ENCODE peak calls at places on chromosomes 3 and 15, in nine cellular contexts. One of them, this sample, is unnamed.

GRCh38 chr3:21500834-21501233 is 250.2 kb downstream of the ZNF385D start:
- DNase-seq in C1 segment of cervical spinal cord: no peak
- DNase-seq in NCI-H1092 treated with DMSO at 0.1 percent for 48 hours: no peak
- DNase-seq in activated gamma-delta T cell treated with Interleukin-2 at 50 U/mL for 16 hours: no peak
- DNase-seq in posterior cingulate gyrus: no peak
- DNase-seq in SK-MEL-5: no peak
- DNase-seq in heart right ventricle: no peak
- DNase-seq in substantia nigra: no peak
- DNase-seq in effector memory CD8-positive, alpha-beta T cell: no peak
- DNase-seq in this sample: no peak

GRCh38 chr15:59657635-59658125 is 365 bp upstream of the GTF2A2 start:
- DNase-seq in C1 segment of cervical spinal cord: no peak
- DNase-seq in NCI-H1092 treated with DMSO at 0.1 percent for 48 hours: no peak
- DNase-seq in activated gamma-delta T cell treated with Interleukin-2 at 50 U/mL for 16 hours: no peak
- DNase-seq in posterior cingulate gyrus: no peak
- DNase-seq in SK-MEL-5: no peak
- DNase-seq in heart right ventricle: no peak
- DNase-seq in substantia nigra: no peak
- DNase-seq in effector memory CD8-positive, alpha-beta T cell: no peak
- DNase-seq in this sample: peak; percentile 60

GRCh38 chr3:13214847-13215472 is 141.7 kb upstream of the IQSEC1 start:
- DNase-seq in C1 segment of cervical spinal cord: peak; percentile 80
- DNase-seq in NCI-H1092 treated with DMSO at 0.1 percent for 48 hours: peak; percentile 50
- DNase-seq in activated gamma-delta T cell treated with Interleukin-2 at 50 U/mL for 16 hours: no peak
- DNase-seq in posterior cingulate gyrus: peak; percentile 74
- DNase-seq in SK-MEL-5: no peak
- DNase-seq in heart right ventricle: no peak
- DNase-seq in substantia nigra: no peak
- DNase-seq in effector memory CD8-positive, alpha-beta T cell: no peak
- DNase-seq in this sample: peak; percentile 47

GRCh38 chr15:74461847-74462511 is 1.0 kb upstream of the UBL7 start:
- DNase-seq in C1 segment of cervical spinal cord: no peak
- DNase-seq in NCI-H1092 treated with DMSO at 0.1 percent for 48 hours: no peak
- DNase-seq in activated gamma-delta T cell treated with Interleukin-2 at 50 U/mL for 16 hours: no peak
- DNase-seq in posterior cingulate gyrus: no peak
- DNase-seq in SK-MEL-5: peak; percentile 7
- DNase-seq in heart right ventricle: no peak
- DNase-seq in substantia nigra: no peak
- DNase-seq in effector memory CD8-positive, alpha-beta T cell: no peak
- DNase-seq in this sample: no peak

GRCh38 chr15:40058476-40059140 is 19.6 kb upstream of the SRP14 start:
- DNase-seq in C1 segment of cervical spinal cord: no peak
- DNase-seq in NCI-H1092 treated with DMSO at 0.1 percent for 48 hours: no peak
- DNase-seq in activated gamma-delta T cell treated with Interleukin-2 at 50 U/mL for 16 hours: no peak
- DNase-seq in posterior cingulate gyrus: no peak
- DNase-seq in SK-MEL-5: no peak
- DNase-seq in heart right ventricle: no peak
- DNase-seq in substantia nigra: no peak
- DNase-seq in effector memory CD8-positive, alpha-beta T cell: no peak
- DNase-seq in this sample: peak; percentile 19

GRCh38 chr3:66035763-66036477 is 2.8 kb downstream of the MAGI1 start:
- DNase-seq in C1 segment of cervical spinal cord: peak; percentile 41
- DNase-seq in NCI-H1092 treated with DMSO at 0.1 percent for 48 hours: no peak
- DNase-seq in activated gamma-delta T cell treated with Interleukin-2 at 50 U/mL for 16 hours: no peak
- DNase-seq in posterior cingulate gyrus: no peak
- DNase-seq in SK-MEL-5: no peak
- DNase-seq in heart right ventricle: no peak
- DNase-seq in substantia nigra: no peak
- DNase-seq in effector memory CD8-positive, alpha-beta T cell: no peak
- DNase-seq in this sample: no peak

GRCh38 chr3:11641683-11642407 is 1.9 kb downstream of the VGLL4 start:
- DNase-seq in C1 segment of cervical spinal cord: no peak
- DNase-seq in NCI-H1092 treated with DMSO at 0.1 percent for 48 hours: peak; percentile 32
- DNase-seq in activated gamma-delta T cell treated with Interleukin-2 at 50 U/mL for 16 hours: peak; percentile 21
- DNase-seq in posterior cingulate gyrus: peak; percentile 68
- DNase-seq in SK-MEL-5: peak; percentile 15
- DNase-seq in heart right ventricle: no peak
- DNase-seq in substantia nigra: no peak
- DNase-seq in effector memory CD8-positive, alpha-beta T cell: peak; percentile 23
- DNase-seq in this sample: no peak

GRCh38 chr3:81419196-81419595 is 342.2 kb downstream of the GBE1 start:
- DNase-seq in C1 segment of cervical spinal cord: no peak
- DNase-seq in NCI-H1092 treated with DMSO at 0.1 percent for 48 hours: peak; percentile 6
- DNase-seq in activated gamma-delta T cell treated with Interleukin-2 at 50 U/mL for 16 hours: no peak
- DNase-seq in posterior cingulate gyrus: no peak
- DNase-seq in SK-MEL-5: peak; percentile 29
- DNase-seq in heart right ventricle: no peak
- DNase-seq in substantia nigra: no peak
- DNase-seq in effector memory CD8-positive, alpha-beta T cell: no peak
- DNase-seq in this sample: no peak

GRCh38 chr3:51385621-51386091 is 565 bp downstream of the MANF start:
- DNase-seq in C1 segment of cervical spinal cord: peak; percentile 33
- DNase-seq in NCI-H1092 treated with DMSO at 0.1 percent for 48 hours: no peak
- DNase-seq in activated gamma-delta T cell treated with Interleukin-2 at 50 U/mL for 16 hours: no peak
- DNase-seq in posterior cingulate gyrus: no peak
- DNase-seq in SK-MEL-5: no peak
- DNase-seq in heart right ventricle: no peak
- DNase-seq in substantia nigra: no peak
- DNase-seq in effector memory CD8-positive, alpha-beta T cell: no peak
- DNase-seq in this sample: no peak

GRCh38 chr3:60307800-60308199 is 943.5 kb downstream of the FHIT start:
- DNase-seq in C1 segment of cervical spinal cord: no peak
- DNase-seq in NCI-H1092 treated with DMSO at 0.1 percent for 48 hours: no peak
- DNase-seq in activated gamma-delta T cell treated with Interleukin-2 at 50 U/mL for 16 hours: no peak
- DNase-seq in posterior cingulate gyrus: no peak
- DNase-seq in SK-MEL-5: no peak
- DNase-seq in heart right ventricle: no peak
- DNase-seq in substantia nigra: no peak
- DNase-seq in effector memory CD8-positive, alpha-beta T cell: no peak
- DNase-seq in this sample: no peak

GRCh38 chr3:172550347-172550943 is 27.2 kb upstream of the TNFSF10 start:
- DNase-seq in C1 segment of cervical spinal cord: no peak
- DNase-seq in NCI-H1092 treated with DMSO at 0.1 percent for 48 hours: no peak
- DNase-seq in activated gamma-delta T cell treated with Interleukin-2 at 50 U/mL for 16 hours: peak; percentile 26
- DNase-seq in posterior cingulate gyrus: no peak
- DNase-seq in SK-MEL-5: no peak
- DNase-seq in heart right ventricle: no peak
- DNase-seq in substantia nigra: no peak
- DNase-seq in effector memory CD8-positive, alpha-beta T cell: no peak
- DNase-seq in this sample: no peak

GRCh38 chr3:101193957-101194356 is 126.4 kb downstream of the IMPG2 start:
- DNase-seq in C1 segment of cervical spinal cord: no peak
- DNase-seq in NCI-H1092 treated with DMSO at 0.1 percent for 48 hours: no peak
- DNase-seq in activated gamma-delta T cell treated with Interleukin-2 at 50 U/mL for 16 hours: no peak
- DNase-seq in posterior cingulate gyrus: no peak
- DNase-seq in SK-MEL-5: no peak
- DNase-seq in heart right ventricle: no peak
- DNase-seq in substantia nigra: no peak
- DNase-seq in effector memory CD8-positive, alpha-beta T cell: no peak
- DNase-seq in this sample: no peak

GRCh38 chr3:27319847-27320526 is 49.2 kb downstream of the NEK10 start:
- DNase-seq in C1 segment of cervical spinal cord: no peak
- DNase-seq in NCI-H1092 treated with DMSO at 0.1 percent for 48 hours: no peak
- DNase-seq in activated gamma-delta T cell treated with Interleukin-2 at 50 U/mL for 16 hours: no peak
- DNase-seq in posterior cingulate gyrus: no peak
- DNase-seq in SK-MEL-5: no peak
- DNase-seq in heart right ventricle: no peak
- DNase-seq in substantia nigra: no peak
- DNase-seq in effector memory CD8-positive, alpha-beta T cell: no peak
- DNase-seq in this sample: no peak

GRCh38 chr3:146715176-146715575 is 110.0 kb upstream of the PLSCR5 start:
- DNase-seq in C1 segment of cervical spinal cord: no peak
- DNase-seq in NCI-H1092 treated with DMSO at 0.1 percent for 48 hours: no peak
- DNase-seq in activated gamma-delta T cell treated with Interleukin-2 at 50 U/mL for 16 hours: no peak
- DNase-seq in posterior cingulate gyrus: no peak
- DNase-seq in SK-MEL-5: no peak
- DNase-seq in heart right ventricle: no peak
- DNase-seq in substantia nigra: no peak
- DNase-seq in effector memory CD8-positive, alpha-beta T cell: no peak
- DNase-seq in this sample: no peak

GRCh38 chr15:39320886-39321285 is 260.0 kb upstream of the THBS1 start:
- DNase-seq in C1 segment of cervical spinal cord: no peak
- DNase-seq in NCI-H1092 treated with DMSO at 0.1 percent for 48 hours: no peak
- DNase-seq in activated gamma-delta T cell treated with Interleukin-2 at 50 U/mL for 16 hours: no peak
- DNase-seq in posterior cingulate gyrus: no peak
- DNase-seq in SK-MEL-5: no peak
- DNase-seq in heart right ventricle: no peak
- DNase-seq in substantia nigra: no peak
- DNase-seq in effector memory CD8-positive, alpha-beta T cell: no peak
- DNase-seq in this sample: no peak

GRCh38 chr3:127628788-127629456 is at the start of gene PODXL2:
- DNase-seq in C1 segment of cervical spinal cord: peak; percentile 55
- DNase-seq in NCI-H1092 treated with DMSO at 0.1 percent for 48 hours: peak; percentile 59
- DNase-seq in activated gamma-delta T cell treated with Interleukin-2 at 50 U/mL for 16 hours: peak; percentile 18
- DNase-seq in posterior cingulate gyrus: no peak
- DNase-seq in SK-MEL-5: peak; percentile 72
- DNase-seq in heart right ventricle: peak; percentile 57
- DNase-seq in substantia nigra: peak; percentile 12
- DNase-seq in effector memory CD8-positive, alpha-beta T cell: peak; percentile 22
- DNase-seq in this sample: peak; percentile 52

GRCh38 chr3:142896201-142896755 is 7.4 kb upstream of the PCOLCE2 start:
- DNase-seq in C1 segment of cervical spinal cord: no peak
- DNase-seq in NCI-H1092 treated with DMSO at 0.1 percent for 48 hours: no peak
- DNase-seq in activated gamma-delta T cell treated with Interleukin-2 at 50 U/mL for 16 hours: no peak
- DNase-seq in posterior cingulate gyrus: no peak
- DNase-seq in SK-MEL-5: no peak
- DNase-seq in heart right ventricle: no peak
- DNase-seq in substantia nigra: no peak
- DNase-seq in effector memory CD8-positive, alpha-beta T cell: no peak
- DNase-seq in this sample: no peak

GRCh38 chr3:188772886-188773285 is 398.9 kb upstream of the TPRG1 start:
- DNase-seq in C1 segment of cervical spinal cord: no peak
- DNase-seq in NCI-H1092 treated with DMSO at 0.1 percent for 48 hours: no peak
- DNase-seq in activated gamma-delta T cell treated with Interleukin-2 at 50 U/mL for 16 hours: no peak
- DNase-seq in posterior cingulate gyrus: no peak
- DNase-seq in SK-MEL-5: no peak
- DNase-seq in heart right ventricle: no peak
- DNase-seq in substantia nigra: no peak
- DNase-seq in effector memory CD8-positive, alpha-beta T cell: no peak
- DNase-seq in this sample: no peak

GRCh38 chr3:15887261-15887660 is 89.5 kb upstream of the ANKRD28 start:
- DNase-seq in C1 segment of cervical spinal cord: no peak
- DNase-seq in NCI-H1092 treated with DMSO at 0.1 percent for 48 hours: no peak
- DNase-seq in activated gamma-delta T cell treated with Interleukin-2 at 50 U/mL for 16 hours: no peak
- DNase-seq in posterior cingulate gyrus: no peak
- DNase-seq in SK-MEL-5: no peak
- DNase-seq in heart right ventricle: no peak
- DNase-seq in substantia nigra: no peak
- DNase-seq in effector memory CD8-positive, alpha-beta T cell: no peak
- DNase-seq in this sample: no peak

GRCh38 chr3:184977796-184978195 is 165.8 kb downstream of the VPS8 start:
- DNase-seq in C1 segment of cervical spinal cord: peak; percentile 4
- DNase-seq in NCI-H1092 treated with DMSO at 0.1 percent for 48 hours: no peak
- DNase-seq in activated gamma-delta T cell treated with Interleukin-2 at 50 U/mL for 16 hours: no peak
- DNase-seq in posterior cingulate gyrus: no peak
- DNase-seq in SK-MEL-5: no peak
- DNase-seq in heart right ventricle: no peak
- DNase-seq in substantia nigra: no peak
- DNase-seq in effector memory CD8-positive, alpha-beta T cell: no peak
- DNase-seq in this sample: no peak

GRCh38 chr15:41336549-41336948 is 3.9 kb downstream of the NUSAP1 start:
- DNase-seq in C1 segment of cervical spinal cord: no peak
- DNase-seq in NCI-H1092 treated with DMSO at 0.1 percent for 48 hours: no peak
- DNase-seq in activated gamma-delta T cell treated with Interleukin-2 at 50 U/mL for 16 hours: no peak
- DNase-seq in posterior cingulate gyrus: no peak
- DNase-seq in SK-MEL-5: no peak
- DNase-seq in heart right ventricle: no peak
- DNase-seq in substantia nigra: no peak
- DNase-seq in effector memory CD8-positive, alpha-beta T cell: no peak
- DNase-seq in this sample: no peak

GRCh38 chr15:73571346-73571745 is 61.8 kb downstream of the NPTN start:
- DNase-seq in C1 segment of cervical spinal cord: no peak
- DNase-seq in NCI-H1092 treated with DMSO at 0.1 percent for 48 hours: peak; percentile 31
- DNase-seq in activated gamma-delta T cell treated with Interleukin-2 at 50 U/mL for 16 hours: no peak
- DNase-seq in posterior cingulate gyrus: no peak
- DNase-seq in SK-MEL-5: no peak
- DNase-seq in heart right ventricle: no peak
- DNase-seq in substantia nigra: no peak
- DNase-seq in effector memory CD8-positive, alpha-beta T cell: no peak
- DNase-seq in this sample: no peak

GRCh38 chr15:61122624-61123375 is 106.3 kb downstream of the RORA start:
- DNase-seq in C1 segment of cervical spinal cord: no peak
- DNase-seq in NCI-H1092 treated with DMSO at 0.1 percent for 48 hours: no peak
- DNase-seq in activated gamma-delta T cell treated with Interleukin-2 at 50 U/mL for 16 hours: no peak
- DNase-seq in posterior cingulate gyrus: no peak
- DNase-seq in SK-MEL-5: no peak
- DNase-seq in heart right ventricle: no peak
- DNase-seq in substantia nigra: no peak
- DNase-seq in effector memory CD8-positive, alpha-beta T cell: no peak
- DNase-seq in this sample: no peak

GRCh38 chr15:68285243-68285980 is 7.9 kb downstream of the FEM1B start:
- DNase-seq in C1 segment of cervical spinal cord: no peak
- DNase-seq in NCI-H1092 treated with DMSO at 0.1 percent for 48 hours: no peak
- DNase-seq in activated gamma-delta T cell treated with Interleukin-2 at 50 U/mL for 16 hours: no peak
- DNase-seq in posterior cingulate gyrus: no peak
- DNase-seq in SK-MEL-5: no peak
- DNase-seq in heart right ventricle: no peak
- DNase-seq in substantia nigra: no peak
- DNase-seq in effector memory CD8-positive, alpha-beta T cell: no peak
- DNase-seq in this sample: no peak

GRCh38 chr3:85004147-85004546 is 45.4 kb downstream of the CADM2 start:
- DNase-seq in C1 segment of cervical spinal cord: no peak
- DNase-seq in NCI-H1092 treated with DMSO at 0.1 percent for 48 hours: no peak
- DNase-seq in activated gamma-delta T cell treated with Interleukin-2 at 50 U/mL for 16 hours: no peak
- DNase-seq in posterior cingulate gyrus: no peak
- DNase-seq in SK-MEL-5: no peak
- DNase-seq in heart right ventricle: no peak
- DNase-seq in substantia nigra: no peak
- DNase-seq in effector memory CD8-positive, alpha-beta T cell: no peak
- DNase-seq in this sample: no peak

GRCh38 chr3:17336291-17336690 is 406.1 kb downstream of the TBC1D5 start:
- DNase-seq in C1 segment of cervical spinal cord: peak; percentile 47
- DNase-seq in NCI-H1092 treated with DMSO at 0.1 percent for 48 hours: no peak
- DNase-seq in activated gamma-delta T cell treated with Interleukin-2 at 50 U/mL for 16 hours: no peak
- DNase-seq in posterior cingulate gyrus: no peak
- DNase-seq in SK-MEL-5: no peak
- DNase-seq in heart right ventricle: no peak
- DNase-seq in substantia nigra: no peak
- DNase-seq in effector memory CD8-positive, alpha-beta T cell: no peak
- DNase-seq in this sample: no peak